ENCODE peak calls at places on chromosomes 7 and 10, in five cellular contexts. E is neural crest cell, Z is AG09309, C is MCF 10A, A is Calu3. K is an unnamed sample.

GRCh38 chr10:125448596-125448995 is 234.4 kb downstream of the TEX36 start:
- DNase-seq in E (peak; percentile 26), Z (no peak), C (peak; percentile 50), A (peak; percentile 56), K (peak; percentile 39)

GRCh38 chr7:116653204-116653603 is 18.8 kb upstream of the MET start:
- DNase-seq in E (no peak), Z (no peak), C (peak; percentile 83), A (peak; percentile 49), K (peak; percentile 92)

GRCh38 chr10:88347597-88348304 is 235.4 kb downstream of the RNLS start:
- DNase-seq in E (no peak), Z (no peak), C (no peak), A (no peak), K (no peak)

GRCh38 chr7:152968003-152968402 is 208.5 kb downstream of the ACTR3B start:
- DNase-seq in E (no peak), Z (no peak), C (peak; percentile 15), A (no peak), K (no peak)

GRCh38 chr10:25047902-25048301 is 31.5 kb downstream of the THNSL1 start:
- DNase-seq in E (no peak), Z (peak; percentile 57), C (peak; percentile 71), A (no peak), K (peak; percentile 69)

GRCh38 chr7:99224263-99224947 is 16.5 kb upstream of the KPNA7 start:
- DNase-seq in E (no peak), Z (no peak), C (peak; percentile 96), A (peak; percentile 62), K (peak; percentile 91)

GRCh38 chr10:49611815-49612512 is 1.9 kb downstream of the SLC18A3 start:
- DNase-seq in E (no peak), Z (no peak), C (no peak), A (no peak), K (no peak)

GRCh38 chr10:119103687-119104652 is at the start of gene DENND10:
- DNase-seq in E (peak; percentile 71), Z (no peak), C (peak; percentile 73), A (peak; percentile 66), K (peak; percentile 59)

GRCh38 chr10:4770766-4771553 is 55.0 kb upstream of the AKR1E2 start:
- DNase-seq in E (no peak), Z (peak; percentile 86), C (peak; percentile 77), A (no peak), K (peak; percentile 98)

GRCh38 chr10:99621454-99622246 is 1.4 kb upstream of the SLC25A28 start:
- DNase-seq in E (no peak), Z (peak; percentile 52), C (peak; percentile 90), A (no peak), K (no peak)

GRCh38 chr7:73741600-73741999 is 3.0 kb upstream of the ABHD11 start:
- DNase-seq in E (no peak), Z (no peak), C (no peak), A (no peak), K (no peak)

GRCh38 chr10:69716711-69717560 is 84.8 kb upstream of the COL13A1 start:
- DNase-seq in E (peak; percentile 63), Z (no peak), C (peak; percentile 76), A (peak; percentile 89), K (no peak)

GRCh38 chr7:48046458-48046857 is 11.1 kb downstream of the C7orf57 start:
- DNase-seq in E (no peak), Z (no peak), C (no peak), A (no peak), K (no peak)

GRCh38 chr10:123642293-123642692 is 23.9 kb upstream of the GPR26 start:
- DNase-seq in E (no peak), Z (no peak), C (no peak), A (no peak), K (no peak)

GRCh38 chr10:46268076-46268881 is 18.5 kb upstream of the ANTXRL start:
- DNase-seq in E (no peak), Z (no peak), C (no peak), A (no peak), K (no peak)

GRCh38 chr10:71840177-71840711 is 10.8 kb downstream of the PSAP start:
- DNase-seq in E (peak; percentile 87), Z (peak; percentile 94), C (peak; percentile 62), A (peak; percentile 82), K (peak; percentile 87)